ENCODE peak calls at places on chromosomes 13 and 19, in seven cellular contexts. H is NCI-H345; L is stimulated activated CD4-positive, alpha-beta T cell treated with anti-CD3 and anti-CD28 coated beads, TNF-alpha, amount 100 ng/mL, for 1 hour; N is CD8-positive, alpha-beta memory T cell; J is CD4-positive, alpha-beta T cell; P is activated CD8-positive, alpha-beta T cell treated with anti-CD3 and anti-CD28 coated beads for 36 hours; K is T-helper 1 cell. S is an unnamed sample.
A peak's percentile ranks its signal among the peaks of the same experiment; 100 is the strongest.

GRCh38 chr19:13181747-13182388 is 31.7 kb downstream of the IER2 start:
- DNase-seq in J (no peak), P (peak; percentile 86), L (no peak), H (no peak), N (peak; percentile 35), K (no peak), S (no peak)

GRCh38 chr19:57664269-57665127 is 4.2 kb upstream of the ZSCAN4 start:
- DNase-seq in K (peak; percentile 5), P (no peak), N (no peak), L (no peak), J (peak; percentile 34), H (peak; percentile 15), S (peak; percentile 37)

GRCh38 chr13:75993823-75994222 is 357.7 kb downstream of the LMO7 start:
- DNase-seq in N (no peak), K (no peak), L (no peak), J (no peak), H (no peak), P (no peak), S (no peak)

GRCh38 chr13:101258071-101258470 is 158.2 kb downstream of the NALCN start:
- DNase-seq in J (no peak), P (peak; percentile 87), N (no peak), K (no peak), L (no peak), H (peak; percentile 47), S (no peak)

GRCh38 chr13:59997976-59998375 is 165.8 kb downstream of the DIAPH3 start:
- DNase-seq in N (no peak), J (no peak), L (no peak), K (no peak), P (no peak), H (no peak), S (no peak)

GRCh38 chr19:1698636-1699035 is 46.2 kb upstream of the TCF3 start:
- DNase-seq in N (no peak), P (no peak), H (no peak), K (no peak), L (no peak), J (no peak), S (no peak)

GRCh38 chr13:50456111-50456510 is 387.4 kb downstream of the DLEU7 start:
- DNase-seq in K (no peak), P (no peak), J (no peak), L (no peak), H (no peak), N (no peak), S (no peak)

GRCh38 chr19:45852145-45852750 is 10.7 kb downstream of the SYMPK start:
- DNase-seq in P (no peak), L (no peak), H (no peak), K (no peak), J (no peak), N (no peak), S (no peak)

S was measured in NCI-H1105.